ENCODE peak calls at places on chromosomes 5 and 9, in six cellular contexts. J, D, R, H, Q and U are unnamed samples.

GRCh38 chr5:170635706-170636105 is 131.9 kb downstream of the KCNIP1 start:
- DNase-seq in J (peak; percentile 16), D (no peak), R (no peak), H (no peak), Q (no peak), U (no peak)

GRCh38 chr5:132237670-132238069 is 10.0 kb upstream of the P4HA2 start:
- DNase-seq in J (peak; percentile 19), D (no peak), R (no peak), H (no peak), Q (no peak), U (no peak)

GRCh38 chr9:100589582-100589981 is 11.7 kb downstream of the CAVIN4 start:
- DNase-seq in J (no peak), D (peak; percentile 65), R (no peak), H (no peak), Q (no peak), U (no peak)

GRCh38 chr5:33409435-33410146 is 31.2 kb upstream of the TARS1 start:
- DNase-seq in J (no peak), D (peak; percentile 83), R (no peak), H (no peak), Q (peak; percentile 81), U (no peak)

GRCh38 chr9:135487281-135488012 is 7.9 kb downstream of the PPP1R26 start:
- DNase-seq in J (no peak), D (no peak), R (no peak), H (no peak), Q (no peak), U (no peak)

GRCh38 chr5:170434953-170435605 is 45.9 kb upstream of the KCNMB1 start:
- DNase-seq in J (peak; percentile 82), D (peak; percentile 37), R (peak; percentile 54), H (peak; percentile 53), Q (peak; percentile 49), U (peak; percentile 64)

GRCh38 chr5:93583799-93584530 is 943 bp downstream of the NR2F1 start:
- DNase-seq in J (no peak), D (peak; percentile 47), R (no peak), H (peak; percentile 40), Q (peak; percentile 56), U (no peak)

GRCh38 chr9:107251756-107252322 is 31.2 kb upstream of the RAD23B start:
- DNase-seq in J (no peak), D (peak; percentile 95), R (no peak), H (peak; percentile 54), Q (peak; percentile 39), U (no peak)

GRCh38 chr9:128684325-128685021 is 4.5 kb upstream of the SET start:
- DNase-seq in J (peak; percentile 87), D (peak; percentile 76), R (no peak), H (peak; percentile 76), Q (peak; percentile 79), U (peak; percentile 63)

GRCh38 chr9:3827175-3827574 is 301.4 kb upstream of the RFX3 start:
- DNase-seq in J (no peak), D (no peak), R (no peak), H (peak; percentile 17), Q (no peak), U (no peak)

GRCh38 chr5:128271859-128272446 is 188.4 kb downstream of the SLC12A2 start:
- DNase-seq in J (no peak), D (peak; percentile 74), R (no peak), H (peak; percentile 79), Q (peak; percentile 95), U (no peak)

GRCh38 chr5:96893342-96893741 is 17.0 kb downstream of the ERAP2 start:
- DNase-seq in J (no peak), D (peak; percentile 90), R (no peak), H (peak; percentile 47), Q (peak; percentile 81), U (no peak)

GRCh38 chr5:160310140-160310909 is 2.0 kb downstream of the CCNJL start:
- DNase-seq in J (no peak), D (no peak), R (no peak), H (no peak), Q (no peak), U (no peak)

GRCh38 chr5:150000990-150001659 is 586 bp downstream of the HMGXB3 start:
- DNase-seq in J (peak; percentile 39), D (peak; percentile 50), R (no peak), H (peak; percentile 64), Q (peak; percentile 70), U (peak; percentile 32)

GRCh38 chr9:19036611-19037010 is 3.6 kb upstream of the SAXO1 start:
- DNase-seq in J (no peak), D (no peak), R (no peak), H (no peak), Q (no peak), U (no peak)

GRCh38 chr5:66246621-66247020 is 102.5 kb downstream of the SREK1 start:
- DNase-seq in J (no peak), D (peak; percentile 68), R (no peak), H (peak; percentile 4), Q (peak; percentile 39), U (no peak)

GRCh38 chr5:67051164-67051563 is 145.4 kb downstream of the CD180 start:
- DNase-seq in J (no peak), D (no peak), R (no peak), H (no peak), Q (no peak), U (no peak)

GRCh38 chr5:155027993-155028629 is 14.6 kb downstream of the KIF4B start:
- DNase-seq in J (no peak), D (no peak), R (no peak), H (no peak), Q (no peak), U (no peak)

GRCh38 chr9:107351382-107352045 is 68.4 kb downstream of the RAD23B start:
- DNase-seq in J (no peak), D (no peak), R (no peak), H (no peak), Q (no peak), U (no peak)

GRCh38 chr5:156147251-156147947 is 179.6 kb upstream of the SGCD start:
- DNase-seq in J (no peak), D (peak; percentile 87), R (no peak), H (peak; percentile 26), Q (peak; percentile 38), U (no peak)

GRCh38 chr5:149666212-149666852 is 63.8 kb upstream of the PPARGC1B start:
- DNase-seq in J (no peak), D (peak; percentile 27), R (no peak), H (no peak), Q (peak; percentile 39), U (no peak)

GRCh38 chr5:16467363-16468219 is 2.0 kb upstream of the ZNF622 start:
- DNase-seq in J (no peak), D (peak; percentile 78), R (no peak), H (no peak), Q (peak; percentile 75), U (no peak)

GRCh38 chr5:113081881-113082546 is 105.4 kb downstream of the DCP2 start:
- DNase-seq in J (no peak), D (peak; percentile 80), R (no peak), H (peak; percentile 81), Q (peak; percentile 52), U (no peak)

GRCh38 chr5:82924241-82924989 is 152.8 kb downstream of the TMEM167A start:
- DNase-seq in J (no peak), D (no peak), R (no peak), H (no peak), Q (no peak), U (no peak)

DNA sequence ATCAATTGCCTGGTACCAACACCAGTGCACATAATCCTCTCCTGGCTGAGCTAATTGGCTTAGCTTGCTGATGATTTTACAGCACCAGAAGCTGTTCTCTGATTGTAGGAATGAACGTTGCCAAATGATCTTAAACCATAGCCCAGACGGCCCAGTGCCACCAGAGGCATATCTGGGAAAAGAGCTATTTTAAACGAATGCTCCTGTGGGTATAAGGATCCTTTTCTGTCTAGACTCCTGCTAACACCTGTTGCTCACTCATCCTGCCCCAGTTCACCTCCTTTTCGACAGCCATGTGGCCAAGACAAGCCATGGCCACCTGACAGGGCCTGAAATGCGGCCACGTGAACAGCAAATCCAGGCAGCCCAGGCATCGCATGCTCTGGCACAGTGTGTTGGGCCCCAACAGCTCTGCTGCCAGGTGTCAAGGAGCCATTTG is 289.9 kb upstream of the SLC30A5 start:
- DNase-seq in J (no peak), D (no peak), R (no peak), H (no peak), Q (no peak), U (no peak)
- H3K14ac ChIP-seq in J (no peak overlapping the region), D (no peak overlapping the region), R (no peak overlapping the region), H (no peak overlapping the region), Q (no peak overlapping the region), U (no peak overlapping the region)

GRCh38 chr5:63456279-63456678 is 506.0 kb downstream of the HTR1A start:
- DNase-seq in J (no peak), D (no peak), R (no peak), H (no peak), Q (no peak), U (no peak)

DNA sequence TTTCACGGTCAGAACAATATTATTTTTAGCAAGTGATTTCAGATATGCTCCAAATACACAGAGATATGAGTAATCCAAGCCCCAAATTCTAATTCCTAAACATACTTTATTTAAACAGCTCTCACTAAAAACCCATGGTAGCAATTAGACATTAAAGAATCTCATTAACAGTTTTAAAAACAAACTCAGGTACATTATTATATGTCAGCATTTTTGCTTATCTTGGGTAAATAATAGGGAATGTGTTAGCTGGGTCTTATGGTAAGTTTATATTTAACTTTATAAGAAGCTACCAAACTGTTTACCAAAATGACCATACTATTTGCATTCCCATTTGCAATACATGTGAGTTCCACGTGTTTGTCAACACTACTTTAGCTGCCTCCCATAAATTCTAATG is 511.1 kb downstream of the HTR1A start:
- DNase-seq in J (no peak), D (no peak), R (no peak), H (no peak), Q (no peak), U (no peak)
- H3K14ac ChIP-seq in J (no peak overlapping the region), D (no peak overlapping the region), R (no peak overlapping the region), H (no peak overlapping the region), Q (no peak overlapping the region), U (no peak overlapping the region)

DNA sequence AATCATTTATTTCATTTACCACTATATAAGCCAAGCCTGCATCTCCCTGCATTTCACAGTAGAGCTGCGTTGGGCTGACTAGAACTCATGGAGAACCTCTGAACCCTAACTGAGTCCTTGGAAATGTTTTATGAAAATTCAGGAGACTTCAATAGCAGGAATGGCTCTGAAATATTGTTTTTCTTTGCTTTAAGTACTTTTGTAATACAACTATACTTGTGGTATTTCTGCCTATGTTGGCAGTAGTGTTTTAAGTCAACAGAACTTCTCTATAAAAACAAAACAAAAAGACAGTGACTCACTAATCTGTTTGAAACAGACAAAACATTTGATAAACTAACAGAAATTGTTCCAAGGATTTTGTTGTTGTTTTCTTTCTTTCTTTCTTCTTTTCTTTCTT is 489.2 kb upstream of the MEF2C start:
- DNase-seq in J (no peak), D (no peak), R (no peak), H (no peak), Q (peak; percentile 27), U (no peak)
- H3K14ac ChIP-seq in J (no peak overlapping the region), D (no peak overlapping the region), R (no peak overlapping the region), H (no peak overlapping the region), Q (no peak overlapping the region), U (no peak overlapping the region)

DNA sequence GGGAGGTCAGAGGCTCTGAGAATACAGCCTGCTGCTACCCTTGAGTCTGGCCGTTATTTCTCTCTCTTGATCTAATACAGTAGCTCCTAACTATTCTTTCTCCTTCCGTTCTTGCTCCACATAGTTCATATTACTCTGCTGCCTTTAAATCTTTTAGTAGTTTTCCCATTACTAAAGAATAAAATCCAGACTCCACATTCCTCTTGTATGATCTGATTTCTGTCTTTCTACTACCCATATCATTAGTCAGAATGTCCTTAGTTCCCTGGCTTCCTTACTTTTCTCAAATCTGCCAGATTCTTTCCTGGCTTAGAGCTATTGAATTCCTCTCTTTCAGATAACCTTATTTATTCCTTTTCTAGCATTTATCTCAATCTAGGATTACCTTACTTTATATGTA is 40.0 kb downstream of the MARCHF6 start:
- DNase-seq in J (no peak), D (peak; percentile 60), R (no peak), H (no peak), Q (no peak), U (no peak)
- H3K14ac ChIP-seq in J (no peak overlapping the region), D (no peak overlapping the region), R (no peak overlapping the region), H (no peak overlapping the region), Q (no peak overlapping the region), U (no peak overlapping the region)